ENCODE peak calls at places on chromosomes 11 and 22, in ten cellular contexts. K is endodermal cell, J is right atrium auricular region, L is fibroblast of mammary gland, G is epithelial cell of proximal tubule, S is AG10803, Z is transverse colon, H is brain microvascular endothelial cell, N is fibroblast of the aortic adventitia, R is dorsolateral prefrontal cortex. X is an unnamed sample.

GRCh38 chr11:118415739-118416068 is 14.3 kb downstream of the ATP5MG start:
- DNase-seq in S (peak; percentile 97), H (peak; percentile 95), K (peak; percentile 85), Z (peak; percentile 40), L (peak; percentile 94), G (peak; percentile 63), N (peak; percentile 96), R (no peak), J (no peak), X (peak; percentile 94)

GRCh38 chr11:84993386-84993785 is 633.8 kb downstream of the DLG2 start:
- DNase-seq in S (peak; percentile 29), G (no peak), K (peak; percentile 87), L (peak; percentile 31), Z (peak; percentile 11), N (peak; percentile 4), R (no peak), H (no peak), J (no peak), X (peak; percentile 0)

GRCh38 chr11:2420502-2421225 is 20.1 kb downstream of the TSSC4 start:
- DNase-seq in Z (peak; percentile 73), L (peak; percentile 56), J (peak; percentile 76), H (peak; percentile 17), R (peak; percentile 65), G (no peak), K (peak; percentile 94), S (peak; percentile 55), N (peak; percentile 69), X (peak; percentile 74)

GRCh38 chr22:23065495-23066122 is 4.7 kb upstream of the GNAZ start:
- DNase-seq in S (no peak), N (no peak), G (no peak), L (no peak), K (peak; percentile 29), J (peak; percentile 50), R (no peak), H (no peak), Z (no peak), X (no peak)

GRCh38 chr22:30033137-30033536 is 47.1 kb upstream of the HORMAD2 start:
- DNase-seq in Z (no peak), N (no peak), J (no peak), G (no peak), S (no peak), R (no peak), L (no peak), K (no peak), H (no peak), X (no peak)

GRCh38 chr11:132158091-132158490 is 787.7 kb downstream of the NTM start:
- DNase-seq in N (no peak), S (peak; percentile 3), J (no peak), Z (no peak), G (no peak), K (peak; percentile 88), H (no peak), R (no peak), L (peak; percentile 25), X (peak; percentile 26)

GRCh38 chr11:31441296-31441695 is 68.1 kb downstream of the IMMP1L start:
- DNase-seq in J (no peak), G (no peak), L (no peak), K (no peak), R (no peak), Z (no peak), S (no peak), N (no peak), H (no peak), X (no peak)

GRCh38 chr11:4071828-4072421 is 22.7 kb upstream of the RRM1 start:
- DNase-seq in Z (no peak), K (peak; percentile 40), H (no peak), S (no peak), R (no peak), N (no peak), L (no peak), J (no peak), G (no peak), X (no peak)

GRCh38 chr11:69296890-69297224 is 2.9 kb downstream of the MYEOV start:
- DNase-seq in J (no peak), K (no peak), S (no peak), L (no peak), N (no peak), H (no peak), G (no peak), R (no peak), Z (peak; percentile 59), X (no peak)

GRCh38 chr11:69298778-69299461 is 5.0 kb downstream of the MYEOV start:
- DNase-seq in N (peak; percentile 22), Z (no peak), R (no peak), L (peak; percentile 45), S (no peak), K (no peak), G (no peak), J (no peak), H (no peak), X (no peak)

GRCh38 chr11:69297926-69298777 is 4.2 kb downstream of the MYEOV start:
- DNase-seq in N (peak; percentile 85), H (peak; percentile 62), K (no peak), S (peak; percentile 83), Z (peak; percentile 85), G (peak; percentile 88), R (peak; percentile 34), L (peak; percentile 92), J (peak; percentile 93), X (peak; percentile 73)

GRCh38 chr11:69295995-69296889 is 2.3 kb downstream of the MYEOV start:
- DNase-seq in L (peak; percentile 95), K (no peak), S (peak; percentile 94), Z (peak; percentile 50), G (no peak), H (peak; percentile 61), J (peak; percentile 91), R (no peak), N (peak; percentile 65), X (peak; percentile 93)

DNA sequence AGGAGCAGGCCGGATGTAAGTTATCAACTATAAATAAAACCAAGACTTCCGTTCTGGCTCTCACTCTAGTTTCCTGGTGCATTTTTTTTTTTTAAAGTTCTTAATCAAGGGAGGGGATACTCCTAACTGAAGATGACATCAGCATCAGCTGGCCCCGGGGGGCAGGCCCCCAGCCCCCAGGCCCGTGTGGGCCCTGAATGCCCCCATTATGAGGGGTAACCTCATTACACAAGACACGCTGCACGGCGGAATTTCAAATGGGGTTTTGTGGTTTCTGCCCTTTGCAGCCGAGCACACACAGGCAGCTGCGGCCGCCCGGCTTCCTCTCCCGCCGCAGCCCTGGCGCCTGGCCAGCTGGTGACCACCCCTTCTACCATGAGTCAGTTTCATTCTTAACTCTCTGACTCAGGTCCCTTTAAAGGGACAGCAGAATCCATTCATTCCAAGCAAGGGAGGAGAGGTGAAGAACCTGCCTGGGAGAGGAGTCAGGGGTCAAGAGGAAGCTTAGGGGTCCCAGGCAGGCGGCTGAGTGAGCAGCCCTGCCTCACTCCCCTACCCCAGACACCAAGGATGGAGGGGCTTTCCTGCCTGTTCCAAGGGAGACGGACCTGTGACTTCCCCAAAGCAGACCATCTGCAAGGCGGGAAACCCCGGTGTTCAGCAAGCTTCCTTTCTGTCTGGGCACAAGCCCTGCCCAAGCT is 3.4 kb downstream of the MYEOV start:
- DNase-seq in N (peak; percentile 97), K (no peak), R (peak; percentile 53), G (peak; percentile 89), L (peak; percentile 98), H (peak; percentile 99), Z (peak; percentile 94), J (peak; percentile 97), S (peak; percentile 99), X (peak; percentile 98)
- H3K4me3 ChIP-seq in N (peak overlapping the region; percentile 44), K (no peak overlapping the region), R (no peak overlapping the region), G (no peak overlapping the region), L (no peak overlapping the region), H (no peak overlapping the region), Z (peak overlapping the region; percentile 14), J (peak overlapping the region; percentile 28), S (peak overlapping the region; percentile 26), X (peak overlapping the region; percentile 34)

DNA sequence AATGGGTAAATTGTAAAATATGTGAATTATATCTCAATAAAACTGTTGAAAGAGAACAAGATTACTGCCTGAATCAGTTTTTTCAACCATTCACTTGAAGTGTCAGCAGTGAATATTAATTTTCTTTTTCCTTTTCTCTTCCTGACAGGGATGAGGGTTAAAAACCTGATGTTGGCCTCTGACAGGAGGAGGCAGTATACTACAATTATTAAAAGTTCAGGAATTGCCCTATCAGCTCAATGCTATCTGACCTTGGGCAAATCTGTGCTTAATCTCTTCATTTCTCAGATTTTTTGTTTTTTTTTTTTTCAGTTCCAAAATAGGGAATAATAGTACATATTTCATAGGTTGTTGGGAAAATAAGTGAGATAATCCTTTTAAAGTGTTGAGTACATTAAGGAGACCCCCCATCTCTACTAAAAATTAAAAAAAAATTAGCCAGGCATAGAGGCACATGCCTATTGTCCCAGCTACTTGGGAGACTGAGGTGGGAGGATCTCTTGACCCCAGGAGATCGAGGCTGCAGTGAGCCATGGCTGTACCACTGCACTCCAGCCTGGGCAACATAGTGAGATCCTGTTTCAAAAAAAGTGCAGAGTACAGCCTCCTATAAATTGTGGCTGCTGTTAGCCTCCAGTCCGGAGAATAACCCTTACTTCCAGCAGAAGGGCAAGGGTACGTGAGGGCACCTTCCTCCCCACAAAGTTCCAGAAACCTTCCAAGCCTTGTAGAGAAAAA is 48.8 kb downstream of the TRIM44 start:
- DNase-seq in S (no peak), G (no peak), J (no peak), H (no peak), L (peak; percentile 11), K (no peak), N (no peak), R (no peak), Z (no peak), X (no peak)
- TF ChIP-seq CTCF in S (no peak), G (peak; percentile 52), J (no peak), H (peak; percentile 18), L (peak; percentile 21), K (peak; percentile 50), N (no peak), R (peak; percentile 35), Z (no peak), X (peak; percentile 19)

GRCh38 chr11:121366038-121366437 is 73.5 kb downstream of the SC5D start:
- DNase-seq in Z (no peak), S (no peak), K (no peak), J (no peak), N (no peak), H (no peak), G (no peak), R (no peak), L (no peak), X (no peak)

GRCh38 chr11:121368504-121368903 is 75.9 kb downstream of the SC5D start:
- DNase-seq in Z (no peak), N (no peak), H (no peak), G (no peak), L (no peak), R (no peak), S (no peak), K (no peak), J (no peak), X (no peak)

GRCh38 chr11:121367434-121367833 is 74.9 kb downstream of the SC5D start:
- DNase-seq in L (peak; percentile 41), H (peak; percentile 24), K (no peak), Z (no peak), N (peak; percentile 7), S (peak; percentile 7), R (no peak), G (no peak), J (no peak), X (peak; percentile 8)

GRCh38 chr11:121365304-121365703 is 72.7 kb downstream of the SC5D start:
- DNase-seq in R (no peak), L (no peak), S (no peak), K (no peak), J (no peak), Z (no peak), H (no peak), G (no peak), N (no peak), X (no peak)

DNA sequence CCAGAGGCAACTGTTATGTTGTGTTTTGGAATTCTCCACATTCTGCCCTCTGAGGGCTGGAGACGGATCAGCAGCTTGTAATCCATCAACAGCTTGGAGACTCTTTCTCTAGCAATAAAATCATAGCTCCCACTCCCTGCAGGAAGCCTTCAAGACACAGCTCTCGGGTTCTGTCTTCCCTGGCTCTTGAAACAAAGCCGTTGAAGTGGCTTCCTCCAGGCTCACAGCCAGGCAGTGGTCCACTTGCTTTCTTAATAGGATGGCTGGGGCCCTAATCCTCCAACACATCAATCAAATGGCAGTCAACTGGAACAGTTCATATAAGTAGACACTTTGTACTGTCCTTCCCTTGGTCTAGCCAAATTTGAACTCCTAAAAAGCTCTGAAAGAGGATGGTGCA is 74.4 kb downstream of the SC5D start:
- DNase-seq in J (no peak), R (no peak), K (no peak), H (no peak), N (no peak), L (no peak), S (no peak), Z (no peak), G (no peak), X (no peak)
- H3K4me3 ChIP-seq in J (no peak overlapping the region), R (peak overlapping the region; percentile 1), K (no peak overlapping the region), H (no peak overlapping the region), N (no peak overlapping the region), L (no peak overlapping the region), S (no peak overlapping the region), Z (no peak overlapping the region), G (no peak overlapping the region), X (no peak overlapping the region)

GRCh38 chr11:61892085-61892370 is 683 bp upstream of the FADS3 start:
- DNase-seq in J (no peak), S (no peak), Z (no peak), R (no peak), N (no peak), L (no peak), K (no peak), G (no peak), H (no peak), X (no peak)
- TF ChIP-seq CTCF in J (no peak), S (no peak), Z (no peak), R (no peak), N (no peak), L (no peak), K (no peak), G (no peak), H (no peak), X (no peak)